ENCODE peak calls at places on chromosomes 1 and 21, in five cellular contexts. One of them, this sample, is unnamed.

GRCh38 chr21:17819114-17819877 is at the start of gene C21orf91:
- DNase-seq in AG04450: peak; percentile 81
- DNase-seq in WTC11: peak; percentile 79
- DNase-seq in Caco-2: peak; percentile 89
- DNase-seq in IMR-90: peak; percentile 86
- DNase-seq in this sample: peak; percentile 82

GRCh38 chr1:6704746-6705145 is 3.1 kb upstream of the DNAJC11 start:
- DNase-seq in AG04450: no peak
- DNase-seq in WTC11: no peak
- DNase-seq in Caco-2: no peak
- DNase-seq in IMR-90: no peak
- DNase-seq in this sample: no peak

GRCh38 chr1:71081697-71082080 is 854 bp upstream of the ZRANB2 start:
- DNase-seq in AG04450: no peak
- DNase-seq in WTC11: peak; percentile 15
- DNase-seq in Caco-2: peak; percentile 2
- DNase-seq in IMR-90: no peak
- DNase-seq in this sample: no peak

GRCh38 chr1:53807916-53808315 is 30.2 kb downstream of the NDC1 start:
- DNase-seq in AG04450: peak; percentile 75
- DNase-seq in WTC11: no peak
- DNase-seq in Caco-2: no peak
- DNase-seq in IMR-90: peak; percentile 92
- DNase-seq in this sample: no peak

GRCh38 chr1:21152423-21153100 is 24.1 kb downstream of the EIF4G3 start:
- DNase-seq in AG04450: no peak
- DNase-seq in WTC11: no peak
- DNase-seq in Caco-2: no peak
- DNase-seq in IMR-90: peak; percentile 38
- DNase-seq in this sample: no peak

GRCh38 chr1:178371236-178371635 is 125.5 kb downstream of the CLEC20A start:
- DNase-seq in AG04450: no peak
- DNase-seq in WTC11: no peak
- DNase-seq in Caco-2: no peak
- DNase-seq in IMR-90: peak; percentile 40
- DNase-seq in this sample: no peak

GRCh38 chr21:44496900-44497550 is 41.7 kb downstream of the LRRC3 start:
- DNase-seq in AG04450: no peak
- DNase-seq in WTC11: no peak
- DNase-seq in Caco-2: no peak
- DNase-seq in IMR-90: no peak
- DNase-seq in this sample: no peak

GRCh38 chr1:26780344-26780957 is 7.3 kb upstream of the PIGV start:
- DNase-seq in AG04450: no peak
- DNase-seq in WTC11: no peak
- DNase-seq in Caco-2: no peak
- DNase-seq in IMR-90: no peak
- DNase-seq in this sample: no peak

GRCh38 chr1:40143891-40144575 is 17.2 kb upstream of the RLF start:
- DNase-seq in AG04450: peak; percentile 36
- DNase-seq in WTC11: peak; percentile 65
- DNase-seq in Caco-2: peak; percentile 70
- DNase-seq in IMR-90: peak; percentile 66
- DNase-seq in this sample: no peak

GRCh38 chr1:65039508-65039907 is 73.2 kb upstream of the JAK1 start:
- DNase-seq in AG04450: no peak
- DNase-seq in WTC11: no peak
- DNase-seq in Caco-2: no peak
- DNase-seq in IMR-90: no peak
- DNase-seq in this sample: no peak

GRCh38 chr1:102174259-102174863 is 177.6 kb upstream of the OLFM3 start:
- DNase-seq in AG04450: no peak
- DNase-seq in WTC11: peak; percentile 57
- DNase-seq in Caco-2: peak; percentile 38
- DNase-seq in IMR-90: no peak
- DNase-seq in this sample: no peak

GRCh38 chr1:156815307-156815826 is 1.3 kb downstream of the SH2D2A start:
- DNase-seq in AG04450: peak; percentile 39
- DNase-seq in WTC11: no peak
- DNase-seq in Caco-2: no peak
- DNase-seq in IMR-90: peak; percentile 90
- DNase-seq in this sample: no peak
- TF ChIP-seq CTCF in AG04450: no peak
- TF ChIP-seq CTCF in WTC11: no peak
- TF ChIP-seq CTCF in Caco-2: no peak
- TF ChIP-seq CTCF in IMR-90: peak; percentile 14
- TF ChIP-seq CTCF in this sample: no peak

GRCh38 chr1:181504294-181505115 is 21.2 kb downstream of the CACNA1E start:
- DNase-seq in AG04450: no peak
- DNase-seq in WTC11: peak; percentile 52
- DNase-seq in Caco-2: peak; percentile 71
- DNase-seq in IMR-90: peak; percentile 28
- DNase-seq in this sample: no peak
- TF ChIP-seq CTCF in AG04450: peak; percentile 43
- TF ChIP-seq CTCF in WTC11: peak; percentile 64
- TF ChIP-seq CTCF in Caco-2: peak; percentile 84
- TF ChIP-seq CTCF in IMR-90: peak; percentile 19
- TF ChIP-seq CTCF in this sample: no peak

GRCh38 chr1:14850563-14850962 is 252.1 kb downstream of the KAZN start:
- DNase-seq in AG04450: no peak
- DNase-seq in WTC11: peak; percentile 19
- DNase-seq in Caco-2: peak; percentile 1
- DNase-seq in IMR-90: no peak
- DNase-seq in this sample: no peak
- TF ChIP-seq CTCF in AG04450: no peak
- TF ChIP-seq CTCF in WTC11: no peak
- TF ChIP-seq CTCF in Caco-2: peak; percentile 12
- TF ChIP-seq CTCF in IMR-90: no peak
- TF ChIP-seq CTCF in this sample: no peak

GRCh38 chr1:93056214-93056613 is 22.9 kb upstream of the MTF2 start:
- DNase-seq in AG04450: peak; percentile 8
- DNase-seq in WTC11: peak; percentile 33
- DNase-seq in Caco-2: peak; percentile 40
- DNase-seq in IMR-90: peak; percentile 55
- DNase-seq in this sample: no peak

GRCh38 chr1:93056649-93057048 is 22.4 kb upstream of the MTF2 start:
- DNase-seq in AG04450: no peak
- DNase-seq in WTC11: no peak
- DNase-seq in Caco-2: no peak
- DNase-seq in IMR-90: no peak
- DNase-seq in this sample: no peak

DNA sequence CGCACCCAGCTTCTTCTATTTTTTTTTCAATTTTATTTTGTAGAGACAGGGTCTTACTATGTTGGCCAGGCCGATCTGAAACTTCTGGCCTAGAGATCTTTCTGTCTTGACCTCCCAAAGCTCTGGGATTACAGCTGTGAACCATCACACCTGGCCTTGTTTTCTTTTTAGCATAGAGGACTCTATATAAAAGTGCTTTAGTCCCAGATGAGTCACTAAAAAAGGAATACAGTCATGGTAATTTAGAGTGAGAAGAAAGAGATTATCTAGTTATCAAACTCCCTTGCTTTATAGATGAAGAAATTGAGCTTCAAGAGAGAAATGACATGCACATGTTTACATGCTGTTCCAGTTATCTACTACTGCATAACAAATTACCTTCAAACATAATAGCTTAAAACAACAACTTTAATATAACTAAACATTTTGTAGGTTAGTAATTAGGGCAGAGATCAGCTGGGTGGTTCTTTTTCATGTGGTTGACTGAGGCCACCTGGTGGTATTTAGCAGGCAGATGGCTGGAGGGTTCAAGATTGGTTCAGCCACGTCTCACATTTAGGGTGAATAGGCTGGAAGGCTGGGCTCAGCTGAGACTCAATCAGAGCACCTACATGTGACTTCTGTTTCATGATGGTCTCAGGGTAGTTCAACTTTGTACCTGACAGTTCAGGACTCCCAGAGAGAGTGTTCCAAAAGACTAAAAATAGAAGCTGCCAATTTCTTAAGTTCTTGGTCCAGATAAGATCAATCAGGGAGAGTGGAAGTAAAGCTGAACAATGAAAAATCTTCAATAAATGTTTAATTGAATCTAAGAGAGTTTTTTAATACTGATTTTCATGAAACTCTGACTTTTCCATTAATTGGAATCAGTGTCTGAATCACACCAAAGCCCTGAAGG is 16.9 kb upstream of the MTF2 start:
- DNase-seq in AG04450: no peak
- DNase-seq in WTC11: peak; percentile 29
- DNase-seq in Caco-2: peak; percentile 30
- DNase-seq in IMR-90: peak; percentile 36
- DNase-seq in this sample: no peak
- TF ChIP-seq CTCF in AG04450: peak; percentile 47
- TF ChIP-seq CTCF in WTC11: no peak
- TF ChIP-seq CTCF in Caco-2: peak; percentile 59
- TF ChIP-seq CTCF in IMR-90: peak; percentile 48
- TF ChIP-seq CTCF in this sample: no peak

DNA sequence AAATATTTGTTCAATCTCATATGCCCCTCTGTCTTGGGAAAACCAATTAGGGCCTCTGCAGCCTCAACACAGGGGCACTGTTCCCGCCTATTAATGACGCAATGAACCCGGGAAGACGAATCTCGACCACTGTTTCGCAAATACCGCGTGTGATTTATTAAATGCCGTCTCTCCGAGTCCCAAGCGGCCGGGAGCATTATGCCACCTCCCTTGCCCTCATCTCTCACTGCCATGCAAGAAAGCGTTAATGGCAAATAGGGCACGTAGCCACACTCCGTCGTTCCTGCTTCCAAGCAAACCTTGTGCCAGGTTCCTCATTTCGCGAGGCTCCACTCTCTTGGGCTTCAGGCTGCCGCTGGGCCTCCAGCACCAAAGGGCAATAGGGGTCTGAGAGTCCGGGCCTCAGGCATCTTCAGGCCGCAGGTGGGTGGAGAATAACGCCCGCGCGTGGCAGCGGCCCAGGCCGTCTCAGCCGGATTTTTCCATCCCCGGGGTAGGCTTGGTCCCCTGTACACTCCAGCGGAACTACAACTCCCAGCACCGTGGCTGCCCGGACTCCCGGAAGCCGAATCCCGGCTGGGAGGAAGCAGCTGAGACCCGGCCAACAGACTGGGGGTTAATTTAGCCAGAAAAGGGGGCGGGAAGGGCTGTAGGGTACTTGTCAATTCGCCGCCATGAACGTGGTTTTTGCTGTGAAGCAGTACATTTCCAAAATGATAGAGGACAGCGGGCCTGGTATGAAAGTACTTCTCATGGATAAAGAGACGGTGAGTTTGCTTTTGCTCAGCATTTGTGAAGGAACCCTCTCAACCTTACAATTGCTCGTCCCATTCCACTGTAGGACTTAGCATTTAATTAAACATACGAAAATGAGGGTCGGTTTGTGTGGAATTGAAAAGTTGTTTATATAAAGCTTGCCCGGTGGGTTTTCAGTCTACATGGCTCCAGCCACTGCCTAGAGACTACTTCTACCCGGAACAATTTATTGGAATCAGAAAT is at the start of gene VPS45:
- DNase-seq in AG04450: peak; percentile 72
- DNase-seq in WTC11: peak; percentile 90
- DNase-seq in Caco-2: peak; percentile 91
- DNase-seq in IMR-90: peak; percentile 88
- DNase-seq in this sample: peak; percentile 68
- TF ChIP-seq CTCF in AG04450: peak; percentile 30
- TF ChIP-seq CTCF in WTC11: no peak
- TF ChIP-seq CTCF in Caco-2: no peak
- TF ChIP-seq CTCF in IMR-90: no peak
- TF ChIP-seq CTCF in this sample: peak; percentile 26

GRCh38 chr1:166350490-166350889 is 183.7 kb upstream of the FAM78B start:
- DNase-seq in AG04450: no peak
- DNase-seq in WTC11: peak; percentile 21
- DNase-seq in Caco-2: peak; percentile 1
- DNase-seq in IMR-90: no peak
- DNase-seq in this sample: no peak

GRCh38 chr1:166351676-166352075 is 184.9 kb upstream of the FAM78B start:
- DNase-seq in AG04450: no peak
- DNase-seq in WTC11: no peak
- DNase-seq in Caco-2: no peak
- DNase-seq in IMR-90: no peak
- DNase-seq in this sample: no peak

GRCh38 chr1:166353162-166353561 is 186.4 kb upstream of the FAM78B start:
- DNase-seq in AG04450: no peak
- DNase-seq in WTC11: no peak
- DNase-seq in Caco-2: no peak
- DNase-seq in IMR-90: no peak
- DNase-seq in this sample: no peak

DNA sequence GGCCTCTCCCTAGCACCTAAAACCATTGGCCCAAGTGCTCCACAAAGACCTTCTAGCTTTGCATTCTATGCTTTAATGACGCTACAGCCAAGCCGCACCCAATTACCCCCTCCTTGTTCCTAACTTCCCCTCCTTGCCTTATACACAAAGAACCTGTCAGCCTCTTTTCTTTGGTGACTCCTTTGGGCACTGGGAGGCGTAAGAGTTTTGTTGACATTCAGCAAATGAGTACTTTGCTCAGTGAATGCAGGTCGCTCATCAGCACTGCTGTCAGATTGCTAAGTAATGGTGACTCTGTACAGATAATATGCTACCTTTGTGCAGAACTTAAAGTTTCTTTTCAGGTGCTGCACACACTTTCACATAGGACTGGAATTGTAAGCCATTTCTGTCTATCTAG is 187.6 kb upstream of the FAM78B start:
- DNase-seq in AG04450: no peak
- DNase-seq in WTC11: no peak
- DNase-seq in Caco-2: peak; percentile 2
- DNase-seq in IMR-90: no peak
- DNase-seq in this sample: no peak
- TF ChIP-seq CTCF in AG04450: no peak
- TF ChIP-seq CTCF in WTC11: no peak
- TF ChIP-seq CTCF in Caco-2: peak; percentile 27
- TF ChIP-seq CTCF in IMR-90: no peak
- TF ChIP-seq CTCF in this sample: no peak

GRCh38 chr1:228265167-228265566 is 57.3 kb downstream of the OBSCN start:
- DNase-seq in AG04450: no peak
- DNase-seq in WTC11: no peak
- DNase-seq in Caco-2: no peak
- DNase-seq in IMR-90: peak; percentile 33
- DNase-seq in this sample: no peak
- TF ChIP-seq CTCF in AG04450: no peak
- TF ChIP-seq CTCF in WTC11: no peak
- TF ChIP-seq CTCF in Caco-2: peak; percentile 43
- TF ChIP-seq CTCF in IMR-90: peak; percentile 30
- TF ChIP-seq CTCF in this sample: no peak

GRCh38 chr1:14637233-14637632 is 38.7 kb downstream of the KAZN start:
- DNase-seq in AG04450: no peak
- DNase-seq in WTC11: no peak
- DNase-seq in Caco-2: no peak
- DNase-seq in IMR-90: no peak
- DNase-seq in this sample: no peak

GRCh38 chr1:14647777-14648176 is 49.3 kb downstream of the KAZN start:
- DNase-seq in AG04450: no peak
- DNase-seq in WTC11: no peak
- DNase-seq in Caco-2: no peak
- DNase-seq in IMR-90: no peak
- DNase-seq in this sample: no peak

GRCh38 chr1:14642712-14643111 is 44.2 kb downstream of the KAZN start:
- DNase-seq in AG04450: no peak
- DNase-seq in WTC11: no peak
- DNase-seq in Caco-2: no peak
- DNase-seq in IMR-90: no peak
- DNase-seq in this sample: no peak
- TF ChIP-seq CTCF in AG04450: no peak
- TF ChIP-seq CTCF in WTC11: no peak
- TF ChIP-seq CTCF in Caco-2: no peak
- TF ChIP-seq CTCF in IMR-90: no peak
- TF ChIP-seq CTCF in this sample: no peak

GRCh38 chr1:197924516-197925123 is 7.4 kb downstream of the LHX9 start:
- DNase-seq in AG04450: peak; percentile 16
- DNase-seq in WTC11: no peak
- DNase-seq in Caco-2: peak; percentile 55
- DNase-seq in IMR-90: peak; percentile 61
- DNase-seq in this sample: no peak
- TF ChIP-seq CTCF in AG04450: peak; percentile 82
- TF ChIP-seq CTCF in WTC11: peak; percentile 57
- TF ChIP-seq CTCF in Caco-2: peak; percentile 82
- TF ChIP-seq CTCF in IMR-90: peak; percentile 76
- TF ChIP-seq CTCF in this sample: peak; percentile 65

This sample was measured in natural killer cell.